ENCODE peak calls at places on chromosomes 13 and 19, in seven cellular contexts. L is Daoy; Q is T-helper 1 cell; K is stimulated activated CD4-positive, alpha-beta T cell treated with anti-CD3 and anti-CD28 coated beads, TNF-alpha, amount 100 ng/mL, for 1 hour; O is thoracic aorta; T is HL-60; D is neural crest cell. Z is an unnamed sample.

GRCh38 chr19:30563691-30564090 is 191.5 kb downstream of the ZNF536 start:
- DNase-seq in L (no peak), T (no peak), K (no peak), O (no peak), D (no peak), Q (no peak), Z (no peak)

GRCh38 chr13:52159159-52159982 is at the start of gene NEK3:
- DNase-seq in L (peak), D (peak), O (peak), T (peak), K (peak), Q (peak), Z (peak)

GRCh38 chr19:6417713-6418561 is 6.7 kb downstream of the KHSRP start:
- DNase-seq in D (no peak), Q (no peak), T (no peak), K (no peak), L (peak), O (no peak), Z (no peak)

GRCh38 chr19:38089440-38089839 is 134.6 kb downstream of the DPF1 start:
- DNase-seq in O (no peak), D (no peak), T (no peak), L (no peak), Q (no peak), K (no peak), Z (no peak)

GRCh38 chr19:8908066-8908465 is 75.9 kb downstream of the MBD3L1 start:
- DNase-seq in L (no peak), K (no peak), O (no peak), Q (no peak), D (no peak), T (no peak), Z (no peak)

GRCh38 chr13:87147076-87147475 is 524.1 kb upstream of the SLITRK5 start:
- DNase-seq in K (no peak), D (no peak), O (no peak), T (no peak), L (no peak), Q (no peak), Z (peak)

GRCh38 chr13:24033527-24034302 is 126.8 kb upstream of the SPATA13 start:
- DNase-seq in K (no peak), L (peak), O (no peak), T (no peak), Q (no peak), D (no peak), Z (no peak)

GRCh38 chr13:41054919-41055619 is 6.2 kb upstream of the WBP4 start:
- DNase-seq in Q (no peak), D (no peak), L (no peak), T (no peak), O (no peak), K (no peak), Z (no peak)

GRCh38 chr19:13091400-13092161 is 11.1 kb downstream of the LYL1 start:
- DNase-seq in L (peak), Q (no peak), T (no peak), D (no peak), O (peak), K (no peak), Z (no peak)

GRCh38 chr19:17579523-17580244 is 24.2 kb downstream of the COLGALT1 start:
- DNase-seq in K (no peak), T (no peak), Q (no peak), O (no peak), L (peak), D (peak), Z (peak)

GRCh38 chr13:107518292-107518691 is 697.0 kb downstream of the LIG4 start:
- DNase-seq in L (no peak), D (no peak), K (no peak), T (no peak), Q (no peak), O (no peak), Z (peak)

GRCh38 chr19:51514866-51515481 is 13.4 kb upstream of the SIGLEC12 start:
- DNase-seq in D (peak), Q (peak), O (no peak), T (peak), L (peak), K (no peak), Z (peak)

GRCh38 chr19:47176071-47176626 is 45.5 kb downstream of the SAE1 start:
- DNase-seq in K (no peak), D (no peak), L (no peak), O (no peak), Q (no peak), T (no peak), Z (peak)

GRCh38 chr19:4503224-4504170 is 14.8 kb downstream of the PLIN4 start:
- DNase-seq in T (no peak), O (no peak), Q (no peak), K (no peak), D (no peak), L (no peak), Z (no peak)

Z was measured in cardiac muscle cell.